ENCODE peak calls at places on chromosome 13, in four cellular contexts. U is effector memory CD4-positive, alpha-beta T cell; M is prostate gland; S is lower lobe of right lung. Z is an unnamed sample.

GRCh38 chr13:50126378-50127016 is 111.3 kb downstream of the KCNRG start:
- DNase-seq in M (no peak), S (no peak), U (no peak), Z (no peak)

GRCh38 chr13:21974741-21975140 is 303.9 kb downstream of the FGF9 start:
- DNase-seq in S (no peak), U (no peak), M (no peak), Z (no peak)

GRCh38 chr13:106183410-106184128 is 351.9 kb downstream of the EFNB2 start:
- DNase-seq in M (no peak), U (no peak), S (no peak), Z (no peak)

GRCh38 chr13:45242070-45242469 is 41.2 kb upstream of the KCTD4 start:
- DNase-seq in U (no peak), M (peak), S (no peak), Z (no peak)

GRCh38 chr13:110869231-110869804 is 45.6 kb downstream of the ANKRD10 start:
- DNase-seq in S (no peak), M (no peak), U (no peak), Z (no peak)

GRCh38 chr13:28978574-28978973 is 158.4 kb downstream of the MTUS2 start:
- DNase-seq in S (no peak), U (no peak), M (no peak), Z (no peak)

GRCh38 chr13:19845758-19846157 is 17.7 kb downstream of the ZMYM5 start:
- DNase-seq in U (no peak), M (no peak), S (no peak), Z (no peak)

GRCh38 chr13:48278806-48279205 is 24.7 kb upstream of the RB1 start:
- DNase-seq in U (no peak), M (no peak), S (no peak), Z (no peak)

GRCh38 chr13:91904005-91904404 is 505.6 kb downstream of the GPC5 start:
- DNase-seq in M (no peak), U (no peak), S (no peak), Z (no peak)

GRCh38 chr13:97502192-97502591 is 68.2 kb downstream of the RAP2A start:
- DNase-seq in S (no peak), U (no peak), M (no peak), Z (no peak)

GRCh38 chr13:21034602-21035190 is 26.7 kb downstream of the LATS2 start:
- DNase-seq in S (no peak), U (no peak), M (no peak), Z (no peak)

GRCh38 chr13:28704919-28705318 is 13.9 kb downstream of the SLC46A3 start:
- DNase-seq in S (no peak), U (no peak), M (no peak), Z (no peak)

GRCh38 chr13:23656637-23657036 is 86.4 kb downstream of the TNFRSF19 start:
- DNase-seq in U (no peak), S (no peak), M (no peak), Z (no peak)

GRCh38 chr13:31824705-31825512 is 85.6 kb downstream of the RXFP2 start:
- DNase-seq in S (no peak), M (no peak), U (no peak), Z (no peak)

GRCh38 chr13:35700661-35701060 is 224.2 kb upstream of the MAB21L1 start:
- DNase-seq in U (no peak), M (no peak), S (no peak), Z (no peak)

GRCh38 chr13:100063333-100063732 is 25.6 kb upstream of the PCCA start:
- DNase-seq in U (no peak), M (no peak), S (no peak), Z (no peak)

GRCh38 chr13:35961002-35961401 is 170.2 kb downstream of the DCLK1 start:
- DNase-seq in U (no peak), S (no peak), M (no peak), Z (no peak)

GRCh38 chr13:30314069-30314468 is 6.7 kb upstream of the KATNAL1 start:
- DNase-seq in S (no peak), M (no peak), U (no peak), Z (no peak)

GRCh38 chr13:44273991-44274810 is 99.4 kb upstream of the SERP2 start:
- DNase-seq in U (no peak), M (peak), S (no peak), Z (no peak)

GRCh38 chr13:71460179-71460578 is 406.8 kb downstream of the DACH1 start:
- DNase-seq in U (no peak), M (no peak), S (no peak), Z (no peak)

GRCh38 chr13:48158915-48159314 is 64.0 kb upstream of the MED4 start:
- DNase-seq in U (no peak), M (peak), S (no peak), Z (no peak)

GRCh38 chr13:57633141-57633949 is 1.8 kb downstream of the PCDH17 start:
- DNase-seq in U (no peak), S (peak), M (no peak), Z (peak)

GRCh38 chr13:23377603-23378002 is 55.9 kb downstream of the SACS start:
- DNase-seq in M (no peak), U (no peak), S (no peak), Z (no peak)

GRCh38 chr13:40983725-40984669 is 35.1 kb downstream of the ELF1 start:
- DNase-seq in S (no peak), U (no peak), M (no peak), Z (no peak)

GRCh38 chr13:40985596-40986327 is 33.4 kb downstream of the ELF1 start:
- DNase-seq in M (no peak), U (no peak), S (no peak), Z (no peak)

GRCh38 chr13:40984670-40985366 is 34.3 kb downstream of the ELF1 start:
- DNase-seq in S (no peak), M (no peak), U (no peak), Z (no peak)

GRCh38 chr13:40987606-40988280 is 31.4 kb downstream of the ELF1 start:
- DNase-seq in U (no peak), S (no peak), M (no peak), Z (no peak)

DNA sequence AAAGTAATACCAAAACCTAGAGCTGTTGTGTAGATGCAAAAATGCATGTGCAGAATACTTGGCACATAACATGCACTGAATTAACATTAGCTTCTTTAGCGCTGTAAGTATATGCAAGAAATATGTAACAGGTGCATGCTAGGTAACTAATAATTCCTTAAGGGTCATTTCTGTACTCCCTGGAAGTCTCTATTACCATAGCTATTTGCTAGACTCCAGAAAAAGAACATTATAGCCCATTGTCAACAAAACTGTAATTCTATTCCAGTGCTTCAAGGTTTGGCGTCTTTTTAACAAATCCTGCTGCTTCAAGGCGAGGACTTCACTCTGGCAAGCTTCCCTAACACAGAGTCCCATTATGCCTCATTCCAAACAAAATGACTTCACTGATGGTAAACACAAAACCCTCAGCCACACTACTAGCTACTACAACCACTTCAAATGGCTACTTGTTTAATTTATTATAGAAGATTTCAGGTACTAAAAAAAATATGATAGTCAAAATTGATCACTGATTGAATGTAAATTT is 32.7 kb downstream of the ELF1 start:
- DNase-seq in S (no peak), U (no peak), M (no peak), Z (no peak)
- H3K27ac ChIP-seq in S (peak), U (peak), M (peak), Z (peak)

GRCh38 chr13:99061411-99061810 is 83.5 kb upstream of the DOCK9 start:
- DNase-seq in S (no peak), M (no peak), U (no peak), Z (no peak)

GRCh38 chr13:99063952-99064351 is 86.1 kb upstream of the DOCK9 start:
- DNase-seq in U (no peak), S (no peak), M (no peak), Z (no peak)

GRCh38 chr13:99062593-99062992 is 84.7 kb upstream of the DOCK9 start:
- DNase-seq in S (no peak), U (no peak), M (peak), Z (no peak)

GRCh38 chr13:99064624-99065249 is 86.9 kb upstream of the DOCK9 start:
- DNase-seq in S (no peak), U (no peak), M (no peak), Z (no peak)

GRCh38 chr13:99063178-99063577 is 85.3 kb upstream of the DOCK9 start:
- DNase-seq in S (no peak), M (no peak), U (no peak), Z (no peak)
- H3K27ac ChIP-seq in S (peak), M (no peak), U (no peak), Z (no peak)

DNA sequence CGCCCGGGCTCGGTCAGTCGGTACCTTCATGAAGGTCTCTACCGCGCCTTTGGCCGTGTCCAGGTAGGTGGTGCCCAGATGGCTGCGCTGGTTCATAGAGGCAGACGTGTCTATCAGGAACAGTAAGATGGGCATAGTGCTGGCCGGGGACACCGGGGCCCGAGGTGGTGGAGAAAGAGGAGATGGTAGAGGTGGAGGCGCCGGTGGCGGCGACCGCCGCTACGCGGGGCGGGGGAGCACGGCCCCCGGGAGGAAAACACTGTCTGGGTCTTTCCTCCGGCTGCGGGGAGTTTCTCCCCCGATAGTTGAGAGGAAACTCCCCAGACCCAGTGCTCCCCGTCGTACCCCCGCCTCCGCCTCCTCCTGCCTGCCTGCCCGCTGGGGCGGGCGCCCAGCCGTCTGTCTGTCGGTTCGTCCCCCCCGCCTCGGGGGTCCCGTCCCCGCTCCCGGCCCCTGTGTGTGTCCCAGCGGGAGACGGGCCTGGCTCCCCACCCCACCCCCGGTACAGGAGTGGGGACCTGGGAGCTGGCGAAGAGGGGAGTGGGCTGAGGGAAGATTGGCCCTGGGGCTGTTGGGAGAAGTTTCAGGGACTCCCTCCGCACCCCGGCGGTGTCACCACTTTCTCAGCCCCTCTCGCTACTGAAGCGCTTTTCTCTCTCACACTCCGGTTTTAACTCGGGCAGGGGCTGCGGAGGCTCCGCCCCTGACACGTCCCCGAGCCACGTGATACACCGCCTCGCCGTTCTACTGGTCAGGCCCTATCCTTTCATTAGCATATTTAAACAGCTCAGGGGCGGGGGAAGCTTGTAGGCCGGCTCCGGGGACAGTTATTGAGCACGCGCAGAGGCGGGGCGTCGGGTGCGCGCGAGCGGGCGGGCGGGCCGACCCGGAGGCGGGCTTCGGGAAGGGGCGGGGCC is at the start of gene INTS6:
- DNase-seq in U (peak), S (peak), M (peak), Z (peak)
- H3K27ac ChIP-seq in U (peak), S (peak), M (peak), Z (peak)

GRCh38 chr13:55007681-55008080 is 1979.1 kb downstream of the OLFM4 start:
- DNase-seq in M (no peak), S (no peak), U (no peak), Z (no peak)

GRCh38 chr13:55013051-55013450 is 1984.4 kb downstream of the OLFM4 start:
- DNase-seq in U (no peak), S (no peak), M (no peak), Z (no peak)
- H3K27ac ChIP-seq in U (no peak), S (no peak), M (no peak), Z (no peak)

GRCh38 chr13:98972059-98972458 is 5.8 kb downstream of the DOCK9 start:
- DNase-seq in M (no peak), S (no peak), U (no peak), Z (no peak)

GRCh38 chr13:98972627-98973026 is 5.2 kb downstream of the DOCK9 start:
- DNase-seq in U (no peak), S (no peak), M (no peak), Z (no peak)

GRCh38 chr13:98974053-98974452 is 3.8 kb downstream of the DOCK9 start:
- DNase-seq in S (no peak), M (no peak), U (no peak), Z (no peak)

GRCh38 chr13:98966019-98966418 is 11.8 kb downstream of the DOCK9 start:
- DNase-seq in S (no peak), M (no peak), U (no peak), Z (no peak)

DNA sequence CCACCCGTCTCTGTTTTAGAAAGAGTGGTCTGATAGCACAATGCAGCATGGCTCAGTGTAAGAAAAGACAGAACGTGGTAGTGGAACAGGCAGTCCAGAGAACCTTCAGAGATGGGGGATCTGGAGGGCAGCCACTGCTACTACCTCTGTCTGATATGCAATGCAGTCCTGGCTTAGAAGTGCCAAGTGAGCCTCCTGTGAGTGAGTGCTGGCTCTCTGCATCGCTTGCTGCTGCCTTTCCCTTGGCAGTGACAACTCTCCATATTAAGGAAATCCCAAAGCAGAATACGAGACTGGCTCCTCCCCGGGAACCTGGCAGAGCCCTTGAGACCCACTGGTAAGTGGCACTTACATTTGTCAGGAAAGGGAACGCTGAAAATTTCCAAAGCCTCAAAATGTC is 7.6 kb downstream of the DOCK9 start:
- DNase-seq in S (peak), U (no peak), M (no peak), Z (no peak)
- H3K27ac ChIP-seq in S (no peak), U (no peak), M (no peak), Z (no peak)

GRCh38 chr13:74070513-74070912 is 63.7 kb downstream of the KLF12 start:
- DNase-seq in S (no peak), M (no peak), U (no peak), Z (no peak)
- H3K27ac ChIP-seq in S (no peak), M (no peak), U (peak), Z (no peak)

DNA sequence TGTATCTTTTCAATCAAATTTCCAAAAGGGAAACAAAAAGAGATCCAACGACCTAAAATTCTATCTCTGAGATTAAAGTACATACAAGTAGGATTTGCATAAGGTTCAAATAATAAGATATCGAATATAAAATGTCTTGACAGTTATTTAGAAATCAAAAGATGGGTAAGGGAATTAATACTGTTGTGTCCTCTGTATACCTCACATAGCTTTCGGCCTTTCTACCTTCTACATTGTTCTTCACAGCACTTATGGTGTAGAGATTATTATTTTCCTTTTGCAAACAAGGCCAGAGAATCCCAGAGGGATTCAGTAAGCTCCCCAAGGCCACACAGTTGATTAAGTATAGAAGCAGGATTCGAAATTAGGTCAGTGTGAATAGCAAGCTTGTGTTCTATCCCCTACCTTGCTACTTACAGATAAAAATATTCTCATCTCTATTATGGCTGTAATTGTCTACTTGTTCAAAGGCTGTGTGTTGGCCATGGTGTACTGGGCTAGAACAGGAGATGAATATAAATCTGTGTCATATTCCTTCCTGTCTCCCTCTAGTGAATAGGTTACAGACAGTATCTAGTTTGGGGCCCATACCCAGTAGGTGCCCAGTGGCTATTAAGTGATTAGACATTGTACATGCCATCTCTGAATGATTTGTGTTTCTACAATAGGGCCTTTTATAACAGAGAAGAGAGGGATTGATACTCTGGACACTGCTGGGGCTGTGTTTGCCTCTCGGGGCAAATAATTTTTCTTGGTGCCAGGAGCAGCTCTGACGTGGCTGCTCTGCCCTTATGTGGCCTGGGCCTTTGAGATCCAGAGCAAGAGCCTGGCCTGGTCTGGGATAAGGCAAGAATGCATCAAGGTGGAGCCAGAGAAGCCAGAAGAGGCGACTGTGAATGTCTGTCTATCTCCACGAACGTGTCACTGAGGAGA is 403.3 kb downstream of the SPRY2 start:
- DNase-seq in M (no peak), S (no peak), U (no peak), Z (peak)
- H3K27ac ChIP-seq in M (no peak), S (peak), U (no peak), Z (peak)